ENCODE peak calls at places on chromosomes 5 and 9, in five cellular contexts. J is ovary, R is T follicular helper cell, W is left lung, I is neural crest cell. D is an unnamed sample.

GRCh38 chr9:133792721-133793470 is 54.7 kb upstream of the SARDH start:
- DNase-seq in J (peak; percentile 68), R (peak; percentile 15), W (peak; percentile 85), I (peak; percentile 73), D (peak; percentile 69)

GRCh38 chr5:169762338-169763095 is 125.4 kb downstream of the DOCK2 start:
- DNase-seq in J (no peak), R (no peak), W (no peak), I (no peak), D (no peak)

GRCh38 chr9:78539904-78540303 is 243.0 kb downstream of the PSAT1 start:
- DNase-seq in J (no peak), R (no peak), W (no peak), I (no peak), D (no peak)

GRCh38 chr9:37998881-37999311 is 70.1 kb downstream of the SHB start:
- DNase-seq in J (no peak), R (no peak), W (peak; percentile 72), I (no peak), D (peak; percentile 37)

GRCh38 chr5:66653380-66653779 is 57.2 kb downstream of the MAST4 start:
- DNase-seq in J (no peak), R (no peak), W (no peak), I (no peak), D (no peak)

GRCh38 chr5:27403248-27403882 is 365.0 kb upstream of the CDH9 start:
- DNase-seq in J (no peak), R (no peak), W (no peak), I (no peak), D (no peak)

GRCh38 chr5:139641116-139642080 is 6.8 kb upstream of the CXXC5 start:
- DNase-seq in J (no peak), R (no peak), W (no peak), I (no peak), D (no peak)

GRCh38 chr9:135611142-135611874 is 28.0 kb downstream of the GLT6D1 start:
- DNase-seq in J (no peak), R (no peak), W (no peak), I (no peak), D (no peak)

GRCh38 chr9:14153310-14153720 is 160.6 kb downstream of the NFIB start:
- DNase-seq in J (no peak), R (no peak), W (no peak), I (no peak), D (no peak)

GRCh38 chr9:13580760-13581159 is 301.3 kb upstream of the MPDZ start:
- DNase-seq in J (no peak), R (no peak), W (no peak), I (no peak), D (no peak)

GRCh38 chr5:139817362-139817761 is 21.8 kb downstream of the PSD2 start:
- DNase-seq in J (no peak), R (no peak), W (no peak), I (no peak), D (no peak)

GRCh38 chr5:93088566-93088965 is 492.5 kb downstream of the NR2F1-AS1 start:
- DNase-seq in J (no peak), R (no peak), W (no peak), I (no peak), D (no peak)

GRCh38 chr9:128554155-128554862 is 1.9 kb downstream of the SPTAN1 start:
- DNase-seq in J (peak; percentile 59), R (peak; percentile 10), W (peak; percentile 46), I (peak; percentile 5), D (peak; percentile 34)

GRCh38 chr9:135228983-135229625 is 141.6 kb downstream of the OLFM1 start:
- DNase-seq in J (no peak), R (no peak), W (no peak), I (no peak), D (peak; percentile 10)

GRCh38 chr5:10679336-10679988 is 81.6 kb downstream of the DAP start:
- DNase-seq in J (no peak), R (no peak), W (peak; percentile 22), I (no peak), D (no peak)

GRCh38 chr5:74519161-74519571 is 121.4 kb downstream of the ENC1 start:
- DNase-seq in J (no peak), R (no peak), W (no peak), I (no peak), D (no peak)

GRCh38 chr5:43563321-43563720 is 6.4 kb upstream of the PAIP1 start:
- DNase-seq in J (no peak), R (no peak), W (no peak), I (no peak), D (no peak)

GRCh38 chr5:175652741-175653663 is 4.9 kb upstream of the HRH2 start:
- DNase-seq in J (no peak), R (peak; percentile 58), W (no peak), I (no peak), D (no peak)

GRCh38 chr9:86434039-86434726 is 80.0 kb upstream of the TUT7 start:
- DNase-seq in J (peak; percentile 80), R (no peak), W (peak; percentile 52), I (no peak), D (peak; percentile 17)

GRCh38 chr9:120922404-120923173 is 4.0 kb downstream of the TRAF1 start:
- DNase-seq in J (no peak), R (no peak), W (no peak), I (no peak), D (no peak)

GRCh38 chr9:757246-757881 is 84.1 kb upstream of the DMRT1 start:
- DNase-seq in J (peak; percentile 27), R (no peak), W (no peak), I (no peak), D (peak; percentile 46)

GRCh38 chr9:137647096-137647709 is 28.4 kb downstream of the EHMT1 start:
- DNase-seq in J (no peak), R (no peak), W (no peak), I (no peak), D (no peak)

GRCh38 chr9:3879315-3879714 is 353.5 kb upstream of the RFX3 start:
- DNase-seq in J (no peak), R (no peak), W (no peak), I (no peak), D (peak; percentile 36)